ENCODE peak calls at places on chromosomes 12 and 14, in four cellular contexts. S is A549; M is body of pancreas; P is stimulated activated CD4-positive, alpha-beta T cell treated with anti-CD3 and anti-CD28 coated beads, Interleukin-1b, Interleukin-23, amount 100 ng/mL, for 4 hours. C is an unnamed sample.

GRCh38 chr12:64678835-64679234 is 68.5 kb downstream of the RASSF3 start:
- DNase-seq in P (no peak), S (no peak), M (no peak), C (no peak)

GRCh38 chr12:64825143-64826011 is 930 bp downstream of the TBC1D30 start:
- DNase-seq in S (no peak), M (no peak), P (no peak), C (no peak)

GRCh38 chr12:102883204-102883799 is 33.7 kb downstream of the PAH start:
- DNase-seq in S (peak), P (peak), M (peak), C (peak)

GRCh38 chr14:37834275-37834674 is 238.8 kb downstream of the TTC6 start:
- DNase-seq in S (no peak), M (no peak), P (no peak), C (no peak)

GRCh38 chr12:109919466-109919865 is 19.4 kb downstream of the TCHP start:
- DNase-seq in S (no peak), M (no peak), P (no peak), C (no peak)

GRCh38 chr12:48925218-48925871 is at the start of gene FKBP11:
- DNase-seq in P (peak), S (peak), M (peak), C (peak)

GRCh38 chr12:132484183-132484890 is 5.6 kb upstream of the FBRSL1 start:
- DNase-seq in M (no peak), S (no peak), P (no peak), C (no peak)

GRCh38 chr12:79933580-79934264 is 1.2 kb downstream of the PPP1R12A start:
- DNase-seq in M (no peak), S (no peak), P (no peak), C (peak)

GRCh38 chr14:93005135-93005813 is 82.3 kb downstream of the CHGA start:
- DNase-seq in S (no peak), P (no peak), M (peak), C (no peak)

GRCh38 chr12:71768900-71769299 is 14.2 kb downstream of the RAB21 start:
- DNase-seq in S (no peak), M (no peak), P (no peak), C (no peak)

GRCh38 chr14:76551116-76551515 is 175.2 kb downstream of the ESRRB start:
- DNase-seq in P (no peak), M (no peak), S (no peak), C (no peak)

GRCh38 chr14:100547633-100548294 is 39.5 kb downstream of the BEGAIN start:
- DNase-seq in M (peak), S (no peak), P (no peak), C (peak)

GRCh38 chr12:62210422-62210821 is 49.8 kb upstream of the USP15 start:
- DNase-seq in M (peak), S (peak), P (peak), C (peak)

GRCh38 chr12:22334696-22335290 is at the start of gene ST8SIA1:
- DNase-seq in S (no peak), M (peak), P (peak), C (no peak)

GRCh38 chr12:6062427-6063378 is 61.8 kb downstream of the VWF start:
- DNase-seq in S (peak), P (peak), M (peak), C (peak)

GRCh38 chr14:92581966-92582566 is 68.5 kb downstream of the RIN3 start:
- DNase-seq in M (no peak), S (no peak), P (no peak), C (no peak)

GRCh38 chr12:12469386-12469785 is 93.3 kb downstream of the DUSP16 start:
- DNase-seq in M (no peak), S (no peak), P (no peak), C (no peak)

GRCh38 chr14:105316968-105317498 is 2.5 kb downstream of the PACS2 start:
- DNase-seq in S (no peak), M (no peak), P (no peak), C (no peak)

GRCh38 chr12:125683748-125684381 is 618.6 kb downstream of the AACS start:
- DNase-seq in S (peak), P (peak), M (peak), C (no peak)

GRCh38 chr12:47014474-47014873 is 64.9 kb upstream of the PCED1B start:
- DNase-seq in S (peak), P (no peak), M (no peak), C (peak)

C was measured in Caki2.